ENCODE peak calls at places on chromosomes 5 and 9, in eight cellular contexts. O is EH, H is NAMALWA, I is glutamatergic neuron, V is T-cell, B is hypothalamus, Q is left ventricle myocardium inferior, Z is BE2C. A is an unnamed sample.

GRCh38 chr5:56159521-56159947 is 73.6 kb downstream of the ANKRD55 start:
- DNase-seq in O (no peak), H (no peak), B (no peak), V (no peak), Q (no peak), Z (no peak), I (no peak), A (no peak)

GRCh38 chr5:175538576-175538975 is 60.2 kb downstream of the SFXN1 start:
- DNase-seq in B (no peak), Z (no peak), V (no peak), Q (no peak), H (no peak), I (no peak), O (no peak), A (no peak)

GRCh38 chr5:128613757-128614156 is 75.7 kb upstream of the FBN2 start:
- DNase-seq in O (peak; percentile 73), B (no peak), Z (no peak), V (no peak), Q (no peak), I (no peak), H (no peak), A (no peak)

GRCh38 chr9:17191095-17191494 is 56.3 kb downstream of the CNTLN start:
- DNase-seq in H (no peak), Z (no peak), Q (no peak), B (no peak), O (peak; percentile 56), I (no peak), V (no peak), A (no peak)

GRCh38 chr9:81669011-81669739 is 20.2 kb downstream of the TLE1 start:
- DNase-seq in I (peak; percentile 46), Z (peak; percentile 29), O (no peak), H (no peak), V (no peak), B (no peak), Q (no peak), A (no peak)

GRCh38 chr5:62783374-62784057 is 204.9 kb downstream of the LRRC70 start:
- DNase-seq in Z (no peak), V (no peak), I (no peak), Q (no peak), O (no peak), H (no peak), B (no peak), A (no peak)

GRCh38 chr5:96986450-96986849 is 50.6 kb downstream of the LNPEP start:
- DNase-seq in H (no peak), O (no peak), V (no peak), Z (no peak), B (no peak), I (no peak), Q (no peak), A (no peak)

GRCh38 chr5:141319202-141319601 is 1.4 kb downstream of the TAF7 start:
- DNase-seq in I (no peak), Z (no peak), Q (no peak), H (no peak), B (no peak), V (no peak), O (no peak), A (no peak)

GRCh38 chr5:180901204-180902009 is 2.4 kb downstream of the BTNL8 start:
- DNase-seq in V (no peak), O (no peak), H (no peak), Q (no peak), I (no peak), Z (no peak), B (no peak), A (no peak)

GRCh38 chr5:40046792-40047191 is 622.0 kb upstream of the DAB2 start:
- DNase-seq in H (no peak), Z (no peak), Q (no peak), O (peak; percentile 8), I (no peak), V (no peak), B (no peak), A (no peak)

GRCh38 chr9:107345327-107345726 is 62.2 kb downstream of the RAD23B start:
- DNase-seq in O (no peak), Q (no peak), I (no peak), Z (no peak), H (no peak), B (no peak), V (no peak), A (no peak)

GRCh38 chr5:11048760-11049159 is 287.7 kb upstream of the DAP start:
- DNase-seq in Q (no peak), I (no peak), H (peak; percentile 31), Z (no peak), V (no peak), B (no peak), O (no peak), A (no peak)

GRCh38 chr9:115198018-115198417 is 80.1 kb upstream of the TNC start:
- DNase-seq in I (no peak), Q (peak; percentile 28), B (peak; percentile 11), O (peak; percentile 78), V (no peak), Z (no peak), H (no peak), A (no peak)

GRCh38 chr9:14532716-14533115 is 160.5 kb downstream of the ZDHHC21 start:
- DNase-seq in O (peak; percentile 16), Q (no peak), V (no peak), H (no peak), Z (no peak), I (no peak), B (no peak), A (no peak)